ENCODE peak calls at places on chromosomes 4 and X, in four cellular contexts. Z is testis, B is transverse colon, W is fibroblast of mammary gland. E is an unnamed sample.

GRCh38 chr4:165555302-165555701 is 176.5 kb downstream of the CPE start:
- DNase-seq in Z (no peak), B (no peak), W (no peak), E (no peak)

GRCh38 chr4:17577660-17578481 is 873 bp downstream of the LAP3 start:
- DNase-seq in Z (peak), B (peak), W (peak), E (no peak)

GRCh38 chr4:142656178-142656577 is 189.9 kb downstream of the INPP4B start:
- DNase-seq in Z (no peak), B (no peak), W (peak), E (peak)

GRCh38 chrX:6941041-6941440 is 206.5 kb upstream of the STS start:
- DNase-seq in Z (no peak), B (no peak), W (peak), E (no peak)

GRCh38 chr4:143338313-143338712 is 1.6 kb downstream of the GAB1 start:
- DNase-seq in Z (no peak), B (no peak), W (no peak), E (no peak)

GRCh38 chr4:73434311-73434710 is 1.7 kb upstream of the AFP start:
- DNase-seq in Z (no peak), B (no peak), W (peak), E (peak)

GRCh38 chr4:8110071-8110986 is 48.3 kb downstream of the ABLIM2 start:
- DNase-seq in Z (no peak), B (no peak), W (no peak), E (peak)

GRCh38 chr4:187608001-187608421 is 387.6 kb upstream of the ZFP42 start:
- DNase-seq in Z (no peak), B (no peak), W (peak), E (no peak)

GRCh38 chr4:38664704-38665401 is 854 bp downstream of the KLF3 start:
- DNase-seq in Z (peak), B (peak), W (peak), E (peak)

GRCh38 chr4:125313497-125313896 is 1.3 kb upstream of the FAT4 start:
- DNase-seq in Z (peak), B (no peak), W (peak), E (peak)

GRCh38 chr4:146033149-146033548 is 94.5 kb upstream of the ZNF827 start:
- DNase-seq in Z (peak), B (peak), W (no peak), E (no peak)

GRCh38 chr4:7462509-7462971 is 27.8 kb upstream of the PSAPL1 start:
- DNase-seq in Z (peak), B (no peak), W (peak), E (peak)

GRCh38 chr4:142840516-142841123 is 5.5 kb downstream of the INPP4B start:
- DNase-seq in Z (no peak), B (no peak), W (peak), E (peak)

GRCh38 chr4:28709821-28710330 is 1849.2 kb downstream of the STIM2 start:
- DNase-seq in Z (no peak), B (no peak), W (peak), E (no peak)

GRCh38 chr4:110268352-110268751 is 69.9 kb upstream of the ELOVL6 start:
- DNase-seq in Z (no peak), B (no peak), W (no peak), E (no peak)

GRCh38 chrX:3638280-3638873 is 75.1 kb downstream of the PRKX start:
- DNase-seq in Z (peak), B (peak), W (peak), E (peak)

GRCh38 chr4:68592673-68593072 is 16.6 kb upstream of the UGT2B17 start:
- DNase-seq in Z (no peak), B (no peak), W (no peak), E (no peak)

GRCh38 chr4:137534516-137534915 is 2.2 kb upstream of the PCDH18 start:
- DNase-seq in Z (no peak), B (no peak), W (peak), E (no peak)

GRCh38 chr4:11765849-11766453 is 337.3 kb upstream of the HS3ST1 start:
- DNase-seq in Z (peak), B (peak), W (peak), E (peak)

GRCh38 chr4:77021614-77022089 is 54.1 kb downstream of the CCNI start:
- DNase-seq in Z (peak), B (no peak), W (peak), E (no peak)

GRCh38 chr4:102601586-102602227 is 100.5 kb downstream of the NFKB1 start:
- DNase-seq in Z (no peak), B (no peak), W (no peak), E (no peak)

GRCh38 chr4:33696066-33696465 is 2548.2 kb downstream of the ARAP2 start:
- DNase-seq in Z (no peak), B (no peak), W (peak), E (no peak)

GRCh38 chr4:140937866-140938265 is 181.7 kb upstream of the TBC1D9 start:
- DNase-seq in Z (no peak), B (no peak), W (peak), E (no peak)

GRCh38 chr4:41624765-41625164 is 86.8 kb downstream of the LIMCH1 start:
- DNase-seq in Z (no peak), B (no peak), W (no peak), E (no peak)

GRCh38 chr4:73740353-73740778 is at the start of gene CXCL8:
- DNase-seq in Z (peak), B (peak), W (peak), E (no peak)

GRCh38 chr4:87633239-87633638 is 16.8 kb upstream of the DMP1 start:
- DNase-seq in Z (no peak), B (no peak), W (peak), E (no peak)

GRCh38 chr4:188196134-188196735 is 57.0 kb downstream of the TRIML1 start:
- DNase-seq in Z (no peak), B (no peak), W (no peak), E (peak)

GRCh38 chrX:17613979-17614572 is 123.2 kb upstream of the SCML1 start:
- DNase-seq in Z (no peak), B (no peak), W (peak), E (no peak)

GRCh38 chrX:132955710-132956109 is 2.7 kb downstream of the HS6ST2 start:
- DNase-seq in Z (no peak), B (no peak), W (no peak), E (peak)

GRCh38 chr4:152605641-152606304 is 69.9 kb upstream of the FBXW7 start:
- DNase-seq in Z (no peak), B (no peak), W (peak), E (peak)

GRCh38 chr4:157035471-157035870 is 40.5 kb upstream of the GLRB start:
- DNase-seq in Z (no peak), B (no peak), W (no peak), E (no peak)

GRCh38 chr4:6619466-6620255 is 20.8 kb upstream of the MRFAP1 start:
- DNase-seq in Z (no peak), B (no peak), W (no peak), E (no peak)

GRCh38 chr4:111475001-111475400 is 670.3 kb upstream of the FAM241A start:
- DNase-seq in Z (peak), B (peak), W (peak), E (peak)

GRCh38 chr4:17562157-17562556 is 14.8 kb upstream of the LAP3 start:
- DNase-seq in Z (peak), B (no peak), W (no peak), E (peak)

GRCh38 chr4:7474320-7474719 is 39.6 kb upstream of the PSAPL1 start:
- DNase-seq in Z (no peak), B (no peak), W (no peak), E (no peak)

GRCh38 chr4:11328401-11328800 is 100.3 kb downstream of the HS3ST1 start:
- DNase-seq in Z (no peak), B (no peak), W (no peak), E (no peak)

GRCh38 chr4:163702736-163703135 is 208.2 kb downstream of the TMA16 start:
- DNase-seq in Z (no peak), B (no peak), W (no peak), E (no peak)
- TF ChIP-seq CTCF in Z (no peak), B (no peak), W (no peak), E (no peak)

DNA sequence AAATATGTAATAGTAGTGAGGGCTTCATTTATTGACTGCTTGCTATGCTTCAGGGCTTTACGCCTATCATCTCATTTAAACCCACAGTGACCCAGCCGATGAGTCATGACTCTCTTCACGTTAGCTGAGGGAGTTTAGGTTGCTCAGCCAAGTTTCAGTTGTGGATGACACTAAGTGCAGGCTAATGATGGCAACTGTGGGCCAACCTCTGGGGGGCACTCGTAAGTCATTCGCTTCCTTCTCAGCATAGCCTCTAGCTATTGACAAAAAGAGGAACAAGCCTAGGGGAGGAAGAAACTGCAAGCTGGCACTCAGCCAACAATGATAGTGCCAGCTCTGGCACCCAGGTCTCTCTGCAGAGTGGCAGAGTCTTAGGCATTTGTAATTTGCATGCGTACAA is 325.0 kb downstream of the ARHGAP10 start:
- DNase-seq in Z (peak), B (peak), W (peak), E (peak)
- TF ChIP-seq CTCF in Z (no peak), B (no peak), W (no peak), E (peak)

GRCh38 chr4:148779771-148780170 is 337.6 kb upstream of the NR3C2 start:
- DNase-seq in Z (no peak), B (peak), W (no peak), E (no peak)
- TF ChIP-seq CTCF in Z (no peak), B (no peak), W (no peak), E (no peak)

GRCh38 chrX:24153175-24153795 is 3.8 kb downstream of the ZFX start:
- DNase-seq in Z (peak), B (no peak), W (peak), E (peak)

GRCh38 chrX:24151513-24151912 is 2.0 kb downstream of the ZFX start:
- DNase-seq in Z (peak), B (no peak), W (no peak), E (no peak)

GRCh38 chrX:24156177-24156576 is 6.6 kb downstream of the ZFX start:
- DNase-seq in Z (no peak), B (no peak), W (no peak), E (no peak)

GRCh38 chrX:24154490-24155034 is 5.0 kb downstream of the ZFX start:
- DNase-seq in Z (no peak), B (no peak), W (no peak), E (no peak)

DNA sequence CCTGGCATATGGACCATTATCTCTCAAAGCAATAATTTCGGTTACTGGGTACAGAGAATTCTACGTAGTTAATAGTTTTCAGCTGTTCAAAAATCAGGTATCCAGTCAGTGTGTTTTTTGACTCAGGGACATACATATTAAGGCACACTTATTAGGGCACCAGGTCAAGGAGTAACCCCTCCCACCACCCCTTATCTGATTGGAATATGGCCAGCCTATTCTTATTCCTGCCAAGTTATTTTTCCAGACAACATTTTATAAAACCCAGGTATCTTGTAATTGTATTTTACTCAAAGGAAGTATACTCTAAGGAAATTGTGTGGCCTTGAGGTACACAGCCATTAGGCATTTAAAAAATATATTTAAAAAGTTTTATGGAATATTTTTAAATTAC is 4.3 kb downstream of the ZFX start:
- DNase-seq in Z (no peak), B (no peak), W (no peak), E (no peak)
- TF ChIP-seq CTCF in Z (no peak), B (no peak), W (no peak), E (no peak)

GRCh38 chr4:80182237-80182866 is 15.0 kb upstream of the PRDM8 start:
- DNase-seq in Z (no peak), B (no peak), W (no peak), E (no peak)
- TF ChIP-seq CTCF in Z (no peak), B (no peak), W (no peak), E (no peak)